ENCODE peak calls at places on chromosomes 4 and X, in ten cellular contexts. T is LNCaP clone FGC; S is epithelial cell of proximal tubule; Q is endothelial cell; M is progenitor cell of endocrine pancreas; H is IMR-90; W is MCF 10A; O is CD8-positive, alpha-beta T cell; Z is A549; Y is AG10803. X is an unnamed sample.

GRCh38 chrX:153598541-153599191 is at the start of gene CCNQ:
- DNase-seq in T (no peak), S (no peak), Q (no peak), M (no peak), H (peak), W (peak), O (peak), Z (peak), Y (peak), X (peak)

GRCh38 chrX:17024896-17025295 is 78.4 kb downstream of the REPS2 start:
- DNase-seq in T (no peak), S (no peak), Q (no peak), M (no peak), H (no peak), W (no peak), O (no peak), Z (no peak), Y (no peak), X (no peak)

GRCh38 chr4:88765729-88766128 is 68.1 kb upstream of the NAP1L5 start:
- DNase-seq in T (peak), S (peak), Q (no peak), M (no peak), H (peak), W (peak), O (no peak), Z (peak), Y (peak), X (no peak)

GRCh38 chr4:184265566-184266351 is 48.1 kb upstream of the ENPP6 start:
- DNase-seq in T (no peak), S (no peak), Q (peak), M (no peak), H (peak), W (peak), O (no peak), Z (peak), Y (peak), X (no peak)

GRCh38 chr4:38687571-38688011 is 23.6 kb downstream of the KLF3 start:
- DNase-seq in T (no peak), S (no peak), Q (no peak), M (no peak), H (no peak), W (no peak), O (no peak), Z (no peak), Y (no peak), X (no peak)

GRCh38 chr4:5003918-5004317 is 15.3 kb downstream of the CYTL1 start:
- DNase-seq in T (no peak), S (no peak), Q (no peak), M (no peak), H (no peak), W (no peak), O (no peak), Z (no peak), Y (no peak), X (no peak)

GRCh38 chr4:8410641-8411271 is 29.8 kb downstream of the ACOX3 start:
- DNase-seq in T (peak), S (no peak), Q (peak), M (peak), H (peak), W (peak), O (no peak), Z (peak), Y (peak), X (no peak)

GRCh38 chr4:82774711-82775171 is 23.9 kb downstream of the SCD5 start:
- DNase-seq in T (no peak), S (peak), Q (no peak), M (no peak), H (peak), W (no peak), O (no peak), Z (no peak), Y (peak), X (no peak)

GRCh38 chr4:71130827-71131603 is 137.6 kb downstream of the DCK start:
- DNase-seq in T (no peak), S (peak), Q (no peak), M (no peak), H (peak), W (peak), O (no peak), Z (peak), Y (peak), X (no peak)

GRCh38 chr4:123995939-123996338 is 599.3 kb downstream of the SPRY1 start:
- DNase-seq in T (no peak), S (peak), Q (no peak), M (no peak), H (peak), W (peak), O (no peak), Z (no peak), Y (peak), X (no peak)

GRCh38 chr4:86011117-86011516 is 348.7 kb downstream of the MAPK10 start:
- DNase-seq in T (no peak), S (peak), Q (no peak), M (no peak), H (peak), W (peak), O (no peak), Z (no peak), Y (peak), X (no peak)

GRCh38 chr4:68748181-68748981 is 67.4 kb upstream of the UGT2B10 start:
- DNase-seq in T (no peak), S (peak), Q (no peak), M (no peak), H (no peak), W (peak), O (no peak), Z (no peak), Y (no peak), X (no peak)

GRCh38 chrX:15947648-15948317 is 93.2 kb upstream of the AP1S2 start:
- DNase-seq in T (no peak), S (no peak), Q (peak), M (no peak), H (peak), W (peak), O (no peak), Z (peak), Y (peak), X (no peak)

GRCh38 chr4:183493246-183493645 is 11.6 kb upstream of the ING2 start:
- DNase-seq in T (no peak), S (no peak), Q (no peak), M (no peak), H (no peak), W (peak), O (no peak), Z (no peak), Y (no peak), X (no peak)

GRCh38 chr4:68927165-68927564 is 24.4 kb downstream of the UGT2A3 start:
- DNase-seq in T (no peak), S (no peak), Q (no peak), M (no peak), H (no peak), W (peak), O (no peak), Z (no peak), Y (no peak), X (no peak)

GRCh38 chrX:86507337-86507736 is 359.1 kb downstream of the DACH2 start:
- DNase-seq in T (no peak), S (no peak), Q (no peak), M (no peak), H (no peak), W (no peak), O (no peak), Z (no peak), Y (no peak), X (no peak)

GRCh38 chr4:103032575-103032974 is 13.1 kb upstream of the SLC9B1 start:
- DNase-seq in T (no peak), S (no peak), Q (peak), M (no peak), H (peak), W (peak), O (no peak), Z (peak), Y (peak), X (no peak)

GRCh38 chrX:34918856-34919255 is 23.7 kb upstream of the FAM47B start:
- DNase-seq in T (peak), S (no peak), Q (peak), M (no peak), H (peak), W (peak), O (no peak), Z (peak), Y (peak), X (no peak)

GRCh38 chr4:136751530-136751929 is 780.8 kb downstream of the PCDH18 start:
- DNase-seq in T (no peak), S (no peak), Q (no peak), M (no peak), H (peak), W (no peak), O (no peak), Z (no peak), Y (no peak), X (no peak)

GRCh38 chr4:107392951-107393350 is 327.1 kb downstream of the PAPSS1 start:
- DNase-seq in T (no peak), S (no peak), Q (no peak), M (no peak), H (peak), W (no peak), O (no peak), Z (no peak), Y (peak), X (no peak)

GRCh38 chr4:7838136-7838782 is 101.4 kb downstream of the AFAP1 start:
- DNase-seq in T (no peak), S (no peak), Q (no peak), M (no peak), H (no peak), W (no peak), O (no peak), Z (no peak), Y (no peak), X (no peak)

GRCh38 chrX:141375011-141375730 is 132.9 kb upstream of the SPANXC start:
- DNase-seq in T (no peak), S (no peak), Q (no peak), M (no peak), H (peak), W (peak), O (no peak), Z (no peak), Y (peak), X (no peak)

GRCh38 chr4:32824321-32824720 is 2104.2 kb downstream of the PCDH7 start:
- DNase-seq in T (no peak), S (no peak), Q (no peak), M (no peak), H (no peak), W (no peak), O (no peak), Z (no peak), Y (no peak), X (no peak)

GRCh38 chrX:123920065-123920785 is 41.3 kb upstream of the STAG2 start:
- DNase-seq in T (no peak), S (no peak), Q (no peak), M (no peak), H (peak), W (peak), O (no peak), Z (peak), Y (peak), X (no peak)

GRCh38 chr4:75919914-75920313 is 17.7 kb upstream of the PPEF2 start:
- DNase-seq in T (peak), S (no peak), Q (no peak), M (no peak), H (peak), W (no peak), O (no peak), Z (no peak), Y (peak), X (no peak)

GRCh38 chrX:129622757-129623301 is 31.9 kb downstream of the APLN start:
- DNase-seq in T (no peak), S (no peak), Q (peak), M (no peak), H (peak), W (no peak), O (no peak), Z (no peak), Y (no peak), X (no peak)

DNA sequence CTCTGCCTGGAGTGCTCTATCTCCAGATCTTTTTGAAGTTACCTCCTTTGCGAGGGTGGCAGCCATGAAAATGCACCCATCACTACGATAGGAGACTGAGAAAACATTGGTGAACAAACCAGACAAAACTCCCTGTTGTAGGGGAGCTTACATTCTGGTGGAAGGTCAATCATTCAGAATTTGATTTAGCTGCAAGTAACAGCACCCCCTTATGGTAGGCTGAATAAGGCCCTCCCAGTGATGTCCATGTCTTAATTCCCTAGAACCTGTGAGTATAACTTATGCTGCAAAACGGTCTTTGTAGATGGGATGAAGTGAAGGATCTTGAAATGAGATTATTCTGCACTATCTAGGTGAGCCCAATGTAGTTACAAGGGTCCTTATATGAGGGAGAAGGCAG is 5.6 kb upstream of the TEC start:
- DNase-seq in T (no peak), S (no peak), Q (peak), M (no peak), H (peak), W (peak), O (no peak), Z (peak), Y (peak), X (no peak)
- TF ChIP-seq CTCF in T (peak), S (peak), Q (peak), M (peak), H (peak), W (peak), O (peak), Z (peak), Y (peak), X (peak)

GRCh38 chrX:8755116-8755515 is 23.2 kb upstream of the ANOS1 start:
- DNase-seq in T (no peak), S (no peak), Q (peak), M (no peak), H (no peak), W (no peak), O (no peak), Z (peak), Y (no peak), X (no peak)
- TF ChIP-seq CTCF in T (peak), S (peak), Q (no peak), M (peak), H (no peak), W (no peak), O (no peak), Z (no peak), Y (no peak), X (peak)

GRCh38 chrX:143664302-143664701 is 28.4 kb upstream of the SLITRK4 start:
- DNase-seq in T (no peak), S (no peak), Q (peak), M (no peak), H (no peak), W (peak), O (no peak), Z (peak), Y (peak), X (no peak)

GRCh38 chrX:143663755-143664154 is 27.9 kb upstream of the SLITRK4 start:
- DNase-seq in T (no peak), S (no peak), Q (no peak), M (no peak), H (no peak), W (peak), O (no peak), Z (no peak), Y (no peak), X (no peak)

GRCh38 chrX:143669395-143669794 is 33.5 kb upstream of the SLITRK4 start:
- DNase-seq in T (no peak), S (no peak), Q (no peak), M (no peak), H (no peak), W (peak), O (no peak), Z (no peak), Y (no peak), X (no peak)
- TF ChIP-seq CTCF in T (peak), S (peak), Q (no peak), M (peak), H (no peak), W (peak), O (no peak), Z (no peak), Y (no peak), X (peak)

GRCh38 chrX:50978920-50979660 is 68.6 kb downstream of the BMP15 start:
- DNase-seq in T (no peak), S (no peak), Q (no peak), M (no peak), H (no peak), W (no peak), O (no peak), Z (no peak), Y (peak), X (no peak)
- TF ChIP-seq CTCF in T (no peak), S (peak), Q (no peak), M (no peak), H (no peak), W (no peak), O (no peak), Z (no peak), Y (no peak), X (no peak)

GRCh38 chrX:29090811-29091210 is 503.6 kb downstream of the IL1RAPL1 start:
- DNase-seq in T (peak), S (no peak), Q (no peak), M (no peak), H (peak), W (peak), O (no peak), Z (peak), Y (peak), X (no peak)
- TF ChIP-seq CTCF in T (peak), S (peak), Q (no peak), M (peak), H (peak), W (peak), O (no peak), Z (peak), Y (peak), X (peak)

X was measured in chondrocyte.